ENCODE peak calls at places on chromosome 16, in nine cellular contexts. F is lung, B is GM23248, V is lower lobe of right lung, O is K562, U is uterus, W is ovary, A is mesenchymal stem cell, L is mucosa of descending colon. X is an unnamed sample. For H3K4me1, the result is how much of the 10 kb centered on the place peaks cover.

GRCh38 chr16:5965321-5965720 is 867.7 kb upstream of the EEF2KMT start:
- DNase-seq in F (no peak), B (no peak), V (no peak), O (no peak), U (no peak), W (no peak), A (no peak), L (peak), X (no peak)

GRCh38 chr16:57071840-57072541 is 20.4 kb upstream of the CPNE2 start:
- DNase-seq in F (no peak), B (peak), V (no peak), O (no peak), U (no peak), W (no peak), A (peak), L (no peak), X (no peak)

GRCh38 chr16:12853972-12854371 is 47.4 kb upstream of the SHISA9 start:
- DNase-seq in F (no peak), B (no peak), V (no peak), O (no peak), U (no peak), W (no peak), A (no peak), L (no peak), X (no peak)

GRCh38 chr16:20383106-20384029 is 21.2 kb downstream of the PDILT start:
- DNase-seq in F (peak), B (peak), V (no peak), O (peak), U (peak), W (peak), A (peak), L (peak), X (peak)

GRCh38 chr16:31253642-31254045 is 6.1 kb upstream of the ITGAM start:
- DNase-seq in F (peak), B (no peak), V (peak), O (peak), U (no peak), W (no peak), A (no peak), L (peak), X (no peak)

GRCh38 chr16:72202014-72202413 is 30.1 kb upstream of the PMFBP1 start:
- DNase-seq in F (no peak), B (peak), V (no peak), O (no peak), U (no peak), W (no peak), A (no peak), L (no peak), X (no peak)

GRCh38 chr16:58127033-58127556 is 2.1 kb downstream of the CFAP20 start:
- DNase-seq in F (no peak), B (peak), V (no peak), O (no peak), U (no peak), W (no peak), A (peak), L (no peak), X (no peak)

GRCh38 chr16:82738699-82739098 is 111.9 kb downstream of the CDH13 start:
- DNase-seq in F (no peak), B (peak), V (no peak), O (no peak), U (no peak), W (no peak), A (no peak), L (no peak), X (no peak)

GRCh38 chr16:21100447-21100846 is 50.2 kb downstream of the DNAH3 start:
- DNase-seq in F (no peak), B (peak), V (no peak), O (no peak), U (no peak), W (no peak), A (peak), L (no peak), X (no peak)

GRCh38 chr16:64089697-64090096 is 1032.2 kb downstream of the CDH11 start:
- DNase-seq in F (no peak), B (peak), V (no peak), O (no peak), U (no peak), W (no peak), A (peak), L (peak), X (no peak)

GRCh38 chr16:72256398-72257048 is 84.6 kb upstream of the PMFBP1 start:
- DNase-seq in F (no peak), B (peak), V (no peak), O (no peak), U (no peak), W (no peak), A (peak), L (no peak), X (no peak)

GRCh38 chr16:87044031-87044380 is 273.2 kb downstream of the C16orf95 start:
- DNase-seq in F (no peak), B (no peak), V (no peak), O (no peak), U (no peak), W (no peak), A (no peak), L (no peak), X (no peak)
- H3K4me1 ChIP-seq in F (under half), B (under half), V (under half), O (under half), U (under half), W (under half), A (under half), L (under half), X (under half)

GRCh38 chr16:67108489-67108888 is 1.3 kb upstream of the PHAF1 start:
- DNase-seq in F (no peak), B (no peak), V (no peak), O (no peak), U (no peak), W (no peak), A (no peak), L (no peak), X (no peak)
- H3K4me1 ChIP-seq in F (under half), B (under half), V (half or more), O (under half), U (under half), W (under half), A (under half), L (under half), X (under half)

DNA sequence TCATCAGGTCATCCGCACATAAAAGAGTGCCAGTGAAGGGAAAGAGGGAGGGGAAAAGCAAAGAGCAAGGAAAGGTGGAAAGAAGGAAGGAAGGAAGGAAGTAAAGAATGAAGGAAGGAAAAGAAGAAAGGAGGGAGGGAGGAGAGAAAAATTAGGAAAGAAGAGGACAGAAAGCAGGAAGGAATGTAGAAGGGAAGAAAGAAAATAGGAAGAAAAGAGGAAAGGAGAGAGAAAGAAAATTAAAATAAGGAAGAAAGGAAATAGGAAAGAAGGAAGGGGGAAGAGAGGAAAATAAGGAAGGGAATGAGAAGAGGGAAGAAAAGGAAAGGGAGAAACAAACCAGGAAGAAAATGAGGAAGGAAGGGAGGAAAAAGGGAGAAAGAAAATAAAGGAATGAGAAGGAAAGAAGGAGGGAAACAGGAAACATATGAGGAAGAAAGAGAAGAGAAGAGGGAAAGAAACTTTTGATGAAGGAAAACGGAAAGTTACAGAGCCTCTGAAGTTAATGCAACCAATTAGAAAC is 212.6 kb downstream of the XYLT1 start:
- DNase-seq in F (no peak), B (no peak), V (no peak), O (no peak), U (no peak), W (no peak), A (no peak), L (no peak), X (no peak)
- H3K4me1 ChIP-seq in F (under half), B (under half), V (under half), O (under half), U (under half), W (under half), A (under half), L (under half), X (under half)

GRCh38 chr16:9090960-9091866 is at the start of gene HAPSTR1:
- DNase-seq in F (peak), B (peak), V (peak), O (peak), U (peak), W (peak), A (peak), L (peak), X (peak)

GRCh38 chr16:9091867-9092281 is 430 bp downstream of the HAPSTR1 start:
- DNase-seq in F (peak), B (peak), V (peak), O (no peak), U (peak), W (no peak), A (peak), L (peak), X (peak)

GRCh38 chr16:9092282-9092962 is 978 bp downstream of the HAPSTR1 start:
- DNase-seq in F (peak), B (peak), V (peak), O (peak), U (peak), W (peak), A (peak), L (peak), X (peak)

GRCh38 chr16:9094008-9094846 is 2.8 kb downstream of the HAPSTR1 start:
- DNase-seq in F (peak), B (no peak), V (no peak), O (peak), U (no peak), W (no peak), A (no peak), L (no peak), X (no peak)

GRCh38 chr16:9092963-9093477 is 1.6 kb downstream of the HAPSTR1 start:
- DNase-seq in F (peak), B (peak), V (peak), O (no peak), U (peak), W (peak), A (no peak), L (peak), X (peak)
- H3K4me1 ChIP-seq in F (under half), B (under half), V (half or more), O (under half), U (under half), W (under half), A (under half), L (under half), X (under half)

GRCh38 chr16:69324585-69325253 is 5.7 kb downstream of the PDF start:
- DNase-seq in F (no peak), B (no peak), V (no peak), O (no peak), U (no peak), W (no peak), A (no peak), L (no peak), X (peak)
- H3K4me1 ChIP-seq in F (under half), B (under half), V (under half), O (half or more), U (under half), W (under half), A (under half), L (under half), X (under half)

GRCh38 chr16:2035431-2036199 is 8.9 kb downstream of the NHERF2 start:
- DNase-seq in F (peak), B (peak), V (peak), O (no peak), U (no peak), W (peak), A (peak), L (no peak), X (no peak)

GRCh38 chr16:2037115-2037514 is 10.4 kb downstream of the NHERF2 start:
- DNase-seq in F (no peak), B (no peak), V (no peak), O (no peak), U (no peak), W (peak), A (no peak), L (no peak), X (no peak)

GRCh38 chr16:2036200-2036966 is 9.7 kb downstream of the NHERF2 start:
- DNase-seq in F (no peak), B (no peak), V (no peak), O (no peak), U (no peak), W (no peak), A (no peak), L (no peak), X (no peak)

GRCh38 chr16:2033057-2033911 is 6.6 kb downstream of the NHERF2 start:
- DNase-seq in F (no peak), B (peak), V (no peak), O (peak), U (peak), W (peak), A (peak), L (no peak), X (no peak)

GRCh38 chr16:2034695-2035430 is 8.2 kb downstream of the NHERF2 start:
- DNase-seq in F (no peak), B (no peak), V (no peak), O (no peak), U (no peak), W (no peak), A (no peak), L (no peak), X (no peak)
- H3K4me1 ChIP-seq in F (under half), B (under half), V (half or more), O (half or more), U (under half), W (half or more), A (half or more), L (under half), X (under half)

GRCh38 chr16:89455692-89456091 is 34.7 kb downstream of the ANKRD11 start:
- DNase-seq in F (no peak), B (no peak), V (no peak), O (no peak), U (no peak), W (no peak), A (no peak), L (no peak), X (no peak)
- H3K4me1 ChIP-seq in F (under half), B (under half), V (under half), O (under half), U (under half), W (under half), A (under half), L (under half), X (under half)

GRCh38 chr16:9407206-9407758 is 315.8 kb downstream of the HAPSTR1 start:
- DNase-seq in F (no peak), B (no peak), V (no peak), O (no peak), U (no peak), W (no peak), A (no peak), L (no peak), X (no peak)

GRCh38 chr16:9409753-9410493 is 318.5 kb downstream of the HAPSTR1 start:
- DNase-seq in F (no peak), B (no peak), V (no peak), O (no peak), U (no peak), W (no peak), A (no peak), L (no peak), X (no peak)

GRCh38 chr16:9404811-9405210 is 313.4 kb downstream of the HAPSTR1 start:
- DNase-seq in F (no peak), B (no peak), V (no peak), O (no peak), U (no peak), W (no peak), A (no peak), L (no peak), X (no peak)

GRCh38 chr16:9406039-9406438 is 314.6 kb downstream of the HAPSTR1 start:
- DNase-seq in F (no peak), B (no peak), V (no peak), O (no peak), U (no peak), W (no peak), A (no peak), L (no peak), X (no peak)

GRCh38 chr16:9408297-9408696 is 316.9 kb downstream of the HAPSTR1 start:
- DNase-seq in F (no peak), B (no peak), V (no peak), O (no peak), U (no peak), W (no peak), A (no peak), L (no peak), X (no peak)
- H3K4me1 ChIP-seq in F (under half), B (under half), V (under half), O (under half), U (under half), W (under half), A (under half), L (under half), X (under half)

DNA sequence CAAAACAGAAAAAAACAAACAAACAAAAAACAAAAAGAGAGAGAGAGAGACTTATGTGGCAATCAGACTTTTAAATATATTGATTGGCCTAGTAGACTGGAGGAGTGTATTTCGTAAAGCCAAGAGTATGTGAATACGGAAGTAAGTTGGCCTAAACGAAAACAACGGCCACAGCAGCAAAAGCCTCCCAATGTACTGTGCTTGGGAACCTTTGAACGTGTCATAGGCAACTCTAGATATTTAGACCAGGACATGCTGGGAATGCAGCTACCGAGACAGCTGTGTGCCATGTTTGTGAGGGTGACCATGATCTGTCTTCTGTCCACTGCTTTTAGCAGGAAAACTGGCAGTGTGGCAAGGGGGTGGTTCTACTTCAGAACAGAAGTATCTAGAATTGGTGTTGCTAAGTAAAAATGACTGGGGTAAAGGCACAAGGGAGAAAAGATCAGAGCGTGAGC is 7.4 kb downstream of the MAF start:
- DNase-seq in F (no peak), B (no peak), V (no peak), O (no peak), U (no peak), W (no peak), A (peak), L (no peak), X (no peak)
- H3K4me1 ChIP-seq in F (under half), B (under half), V (under half), O (under half), U (under half), W (under half), A (under half), L (under half), X (under half)

X was measured in pancreas.